ENCODE peak calls at places on chromosomes 16 and 17, in six cellular contexts. D, M, S, X, K and C are unnamed samples. For H3K9me3, the result is how much of the 10 kb centered on the place peaks cover.

GRCh38 chr17:80279895-80280294 is 19.2 kb downstream of the RNF213 start:
- DNase-seq in D (no peak), M (peak), S (peak), X (no peak), K (no peak), C (no peak)

GRCh38 chr17:47757416-47757815 is 24.4 kb downstream of the TBX21 start:
- DNase-seq in D (no peak), M (no peak), S (no peak), X (no peak), K (no peak), C (no peak)

GRCh38 chr16:70770968-70771552 is 29.9 kb downstream of the VAC14 start:
- DNase-seq in D (peak), M (no peak), S (no peak), X (peak), K (peak), C (peak)

GRCh38 chr16:81937305-81938038 is 73.8 kb downstream of the SDR42E1 start:
- DNase-seq in D (no peak), M (no peak), S (no peak), X (no peak), K (no peak), C (no peak)

GRCh38 chr16:57042157-57043111 is 49.9 kb upstream of the CPNE2 start:
- DNase-seq in D (no peak), M (no peak), S (no peak), X (no peak), K (peak), C (peak)

GRCh38 chr17:588519-588918 is 126.1 kb downstream of the VPS53 start:
- DNase-seq in D (no peak), M (no peak), S (no peak), X (no peak), K (no peak), C (no peak)

GRCh38 chr16:2912330-2913199 is 834 bp downstream of the FLYWCH1 start:
- DNase-seq in D (peak), M (peak), S (peak), X (peak), K (peak), C (peak)

GRCh38 chr17:41360291-41360995 is 9.2 kb downstream of the KRT33B start:
- DNase-seq in D (peak), M (no peak), S (no peak), X (no peak), K (no peak), C (no peak)

GRCh38 chr17:33508215-33508614 is 215.1 kb upstream of the ASIC2 start:
- DNase-seq in D (no peak), M (no peak), S (no peak), X (no peak), K (no peak), C (no peak)

GRCh38 chr17:33494156-33494555 is 201.1 kb upstream of the ASIC2 start:
- DNase-seq in D (no peak), M (no peak), S (no peak), X (no peak), K (no peak), C (no peak)

GRCh38 chr16:19289805-19290490 is 4.4 kb downstream of the CLEC19A start:
- DNase-seq in D (no peak), M (no peak), S (no peak), X (no peak), K (no peak), C (no peak)

GRCh38 chr17:34442387-34443111 is 79.5 kb upstream of the CCL1 start:
- DNase-seq in D (no peak), M (no peak), S (no peak), X (no peak), K (no peak), C (no peak)

GRCh38 chr16:4375717-4376116 is 4.1 kb downstream of the VASN start:
- DNase-seq in D (peak), M (no peak), S (peak), X (no peak), K (no peak), C (no peak)

GRCh38 chr16:4376820-4377572 is 5.3 kb downstream of the VASN start:
- DNase-seq in D (no peak), M (no peak), S (no peak), X (no peak), K (no peak), C (no peak)

GRCh38 chr16:4377573-4378146 is 6.0 kb downstream of the VASN start:
- DNase-seq in D (no peak), M (no peak), S (no peak), X (no peak), K (no peak), C (no peak)

GRCh38 chr16:4378202-4378666 is 6.6 kb downstream of the VASN start:
- DNase-seq in D (no peak), M (no peak), S (peak), X (no peak), K (no peak), C (no peak)

DNA sequence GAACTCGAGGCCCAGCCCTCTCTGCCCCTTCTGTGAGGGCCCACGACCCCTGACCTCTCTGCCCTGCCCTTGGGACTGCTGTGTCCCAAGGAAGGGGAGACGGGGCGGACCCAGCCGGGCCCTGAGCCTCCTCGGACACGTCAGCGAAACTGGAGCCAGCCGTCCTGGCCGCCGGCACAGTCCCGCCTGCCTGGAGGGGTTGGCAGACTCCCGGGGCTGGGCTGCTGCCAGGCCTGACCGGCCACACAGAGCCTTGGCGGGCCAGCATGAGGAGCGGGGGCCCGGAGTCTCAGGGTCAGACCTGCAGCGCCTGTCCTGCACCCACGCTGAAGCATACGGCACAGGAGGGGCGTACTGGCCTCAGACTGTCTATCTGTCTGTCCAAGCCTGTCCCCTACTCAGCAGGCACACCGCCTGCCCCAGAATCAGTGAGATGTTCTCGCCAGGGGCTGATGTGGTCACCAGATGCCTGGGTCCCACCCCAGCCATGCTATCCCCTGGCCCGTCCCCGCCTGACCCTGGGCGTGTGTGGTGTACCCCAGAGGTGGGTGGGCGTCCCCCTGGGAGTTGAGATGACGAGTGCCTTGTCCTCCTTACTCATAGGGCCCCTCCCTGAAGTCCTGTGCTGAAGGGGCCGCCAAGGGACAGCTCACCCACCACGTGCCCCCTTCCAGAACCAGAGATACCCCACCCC is 4.6 kb downstream of the VASN start:
- DNase-seq in D (peak), M (peak), S (peak), X (no peak), K (no peak), C (no peak)
- H3K27ac ChIP-seq in D (peak), M (peak), S (peak), X (peak), K (no peak), C (no peak)

GRCh38 chr16:68575082-68575481 is 36.0 kb downstream of the ZFP90 start:
- DNase-seq in D (no peak), M (no peak), S (no peak), X (no peak), K (no peak), C (no peak)
- H3K9me3 ChIP-seq in D (under half), M (half or more), S (under half), X (under half), K (under half), C (half or more)

DNA sequence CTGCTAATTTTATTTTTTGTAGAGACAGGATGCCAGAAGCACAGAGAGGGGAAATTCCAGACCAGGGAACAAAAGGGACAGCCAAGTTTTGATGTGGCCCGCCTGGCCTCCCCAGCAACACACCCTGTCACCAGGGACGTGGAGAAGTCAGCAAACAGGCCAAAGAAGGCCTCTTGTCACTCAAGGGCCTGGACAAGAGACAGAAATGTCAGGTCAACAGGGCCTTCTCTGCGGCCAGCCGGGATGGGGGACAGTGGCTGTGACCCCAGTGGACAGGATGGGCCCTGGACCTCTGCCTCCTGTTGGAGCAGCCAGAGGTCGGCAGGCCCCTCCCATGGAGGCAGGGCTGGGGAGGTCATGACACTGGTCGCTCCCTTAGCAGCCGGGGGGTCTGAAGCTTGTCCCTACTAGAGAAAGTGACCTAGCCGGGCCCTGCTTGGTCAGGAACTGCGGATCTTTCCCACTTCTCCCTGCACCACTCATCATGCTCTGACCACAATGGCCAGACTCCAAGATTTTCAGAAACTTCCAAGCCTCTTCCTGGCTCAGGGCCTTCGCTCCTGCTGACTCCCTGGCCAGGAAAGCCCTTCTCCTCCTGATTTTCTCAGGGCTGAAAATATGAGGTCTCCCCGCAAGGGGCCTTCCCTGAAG is 9.2 kb upstream of the TVP23A start:
- DNase-seq in D (no peak), M (peak), S (peak), X (no peak), K (no peak), C (no peak)
- H3K27ac ChIP-seq in D (no peak), M (peak), S (peak), X (peak), K (no peak), C (no peak)

GRCh38 chr17:22467720-22468119 is 775.4 kb downstream of the KCNJ18 start:
- DNase-seq in D (no peak), M (no peak), S (no peak), X (no peak), K (no peak), C (no peak)
- H3K9me3 ChIP-seq in D (under half), M (under half), S (under half), X (under half), K (under half), C (under half)

GRCh38 chr16:67483731-67484525 is 581 bp upstream of the AGRP start:
- DNase-seq in D (no peak), M (no peak), S (no peak), X (no peak), K (no peak), C (no peak)
- H3K27ac ChIP-seq in D (no peak), M (no peak), S (no peak), X (no peak), K (no peak), C (peak)

DNA sequence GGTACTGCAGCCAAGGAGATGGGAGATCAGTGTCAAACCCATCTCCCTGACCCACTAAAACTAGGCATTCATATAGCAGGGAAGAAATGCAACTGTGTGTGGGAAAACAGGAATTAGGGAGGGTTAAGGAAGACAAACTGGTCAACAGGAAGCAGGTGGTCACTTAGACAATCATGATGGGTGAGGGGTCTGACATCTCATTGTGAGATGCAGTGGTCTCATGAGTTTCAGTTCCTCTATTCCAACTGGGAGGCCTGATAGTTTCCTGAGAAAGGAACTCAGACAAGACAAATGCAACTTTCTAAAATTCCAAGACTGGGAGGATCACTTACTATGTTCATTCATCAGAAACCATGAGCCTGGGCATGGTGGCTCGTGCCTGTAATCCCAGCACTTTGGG is 361.4 kb upstream of the C16orf82 start:
- DNase-seq in D (no peak), M (no peak), S (no peak), X (no peak), K (no peak), C (no peak)
- H3K9me3 ChIP-seq in D (under half), M (under half), S (under half), X (under half), K (under half), C (under half)

DNA sequence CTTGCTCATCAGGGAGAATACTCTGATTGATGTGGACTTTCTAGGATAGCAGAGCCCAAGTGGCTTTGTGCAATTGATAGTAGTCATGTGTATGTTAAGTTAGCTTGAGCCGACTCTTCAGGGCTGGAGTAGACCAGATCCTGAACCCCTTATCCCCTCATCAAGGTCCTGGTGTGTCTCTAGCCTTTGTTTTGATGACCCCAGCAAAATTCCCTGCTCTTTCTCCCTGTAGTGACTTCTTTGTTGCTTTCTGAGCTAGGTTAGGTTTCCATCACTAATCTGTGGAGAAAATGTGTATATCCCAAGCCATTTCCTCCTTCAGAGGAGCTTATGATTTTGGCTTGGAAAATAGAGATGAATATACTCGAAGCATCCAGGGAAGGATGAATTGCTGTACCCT is 55.7 kb downstream of the KSR1 start:
- DNase-seq in D (no peak), M (no peak), S (no peak), X (no peak), K (no peak), C (no peak)
- H3K27ac ChIP-seq in D (no peak), M (no peak), S (no peak), X (no peak), K (no peak), C (no peak)